ENCODE peak calls at places on chromosomes 11 and 22, in four cellular contexts. D is GM12891, N is K562, L is GM12878. F is an unnamed sample.

GRCh38 chr11:80849253-80849652 is 1408.4 kb upstream of the TENM4 start:
- DNase-seq in L (peak), D (no peak), N (no peak), F (no peak)

GRCh38 chr22:46688949-46689348 is 49.1 kb downstream of the CERK start:
- DNase-seq in D (no peak), L (no peak), N (no peak), F (no peak)

GRCh38 chr11:129249351-129249750 is 57.2 kb upstream of the ARHGAP32 start:
- DNase-seq in D (no peak), L (no peak), N (no peak), F (no peak)

GRCh38 chr11:118670063-118670462 is 9.4 kb downstream of the TREH start:
- DNase-seq in L (no peak), D (no peak), N (no peak), F (no peak)

GRCh38 chr11:122978303-122978620 is 3.4 kb downstream of the BSX start:
- DNase-seq in N (no peak), D (no peak), L (no peak), F (no peak)

GRCh38 chr11:124863137-124863825 is 2.0 kb upstream of the ROBO3 start:
- DNase-seq in N (no peak), L (no peak), D (no peak), F (no peak)

GRCh38 chr11:129950319-129951034 is 52.2 kb downstream of the PRDM10 start:
- DNase-seq in L (no peak), D (no peak), N (peak), F (peak)

GRCh38 chr11:61297741-61298140 is 2.6 kb upstream of the VWCE start:
- DNase-seq in D (no peak), L (no peak), N (no peak), F (no peak)

GRCh38 chr11:92932023-92932422 is 37.4 kb upstream of the MTNR1B start:
- DNase-seq in D (no peak), L (no peak), N (no peak), F (no peak)

DNA sequence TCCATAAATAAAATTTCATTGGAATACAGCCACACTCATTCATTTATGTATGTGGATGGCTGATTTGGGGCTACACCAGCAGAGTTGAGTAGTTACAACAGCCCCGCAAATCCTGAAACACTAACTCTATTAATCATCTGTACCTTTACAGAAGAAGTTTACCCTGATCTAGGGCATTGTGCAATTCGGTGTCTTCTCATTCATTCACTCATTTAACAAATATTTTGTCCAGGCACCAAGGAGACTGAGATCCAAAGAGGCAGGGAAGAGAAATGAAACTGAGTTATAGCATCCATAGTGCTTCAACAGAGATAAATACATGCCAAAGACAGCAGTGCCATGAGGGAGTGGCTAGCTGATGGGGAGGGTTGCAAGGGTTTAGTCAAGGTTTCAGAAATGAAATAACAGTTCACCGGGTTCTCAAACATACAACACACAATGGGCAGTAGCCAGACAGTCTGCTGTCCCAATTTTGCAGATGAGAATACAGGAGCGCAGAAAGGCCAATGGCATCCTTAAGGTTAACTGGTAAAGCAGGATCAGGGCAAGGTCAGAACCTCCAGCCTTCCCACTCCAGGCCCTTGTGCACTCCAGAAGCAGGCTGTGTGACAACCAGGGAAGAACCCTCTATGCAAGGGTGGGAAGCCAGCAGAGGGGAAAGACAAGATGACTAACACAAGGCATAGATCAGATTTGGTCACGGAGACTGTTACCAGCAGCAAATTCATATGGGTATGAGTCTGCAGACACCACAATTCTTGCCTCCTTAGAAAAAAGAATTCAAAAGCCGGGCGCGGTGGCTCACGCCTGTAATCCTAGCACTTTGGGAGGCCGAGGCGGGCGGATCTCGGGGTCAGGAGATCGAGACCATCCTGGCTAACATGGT is 40.0 kb upstream of the MTNR1B start:
- DNase-seq in D (no peak), L (no peak), N (no peak), F (no peak)
- TF ChIP-seq SPI1 in D (no peak), L (no peak), N (no peak), F (no peak)

DNA sequence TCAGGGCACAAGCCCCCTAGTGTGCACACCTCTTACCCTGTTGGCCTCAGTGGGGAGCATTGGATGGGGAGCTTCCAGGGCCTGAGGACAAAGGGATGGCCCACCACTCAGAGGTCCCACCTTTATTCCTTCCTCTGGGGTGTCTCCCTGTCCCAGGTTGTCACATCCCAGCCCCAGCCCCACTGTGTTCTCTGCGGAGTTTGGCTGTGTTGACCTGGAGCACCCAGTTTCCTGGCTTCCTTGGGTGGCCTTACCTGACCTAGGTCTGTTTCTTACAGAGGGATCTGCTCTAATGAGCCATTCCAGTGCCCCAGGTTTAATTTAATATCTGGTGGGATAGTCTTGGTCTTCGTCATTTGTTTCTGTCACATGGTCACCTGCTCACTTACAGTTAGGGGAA is 38.8 kb upstream of the HORMAD2 start:
- DNase-seq in N (no peak), D (no peak), L (no peak), F (no peak)
- TF ChIP-seq SPI1 in N (no peak), D (no peak), L (no peak), F (no peak)

GRCh38 chr22:26328221-26328620 is 100.8 kb upstream of the ASPHD2 start:
- DNase-seq in N (no peak), D (no peak), L (no peak), F (no peak)

GRCh38 chr22:26327306-26327705 is 101.8 kb upstream of the ASPHD2 start:
- DNase-seq in D (no peak), N (no peak), L (no peak), F (no peak)

GRCh38 chr22:26324150-26324549 is 104.9 kb upstream of the ASPHD2 start:
- DNase-seq in D (no peak), N (no peak), L (no peak), F (no peak)

GRCh38 chr22:26326803-26327202 is 102.3 kb upstream of the ASPHD2 start:
- DNase-seq in L (no peak), N (no peak), D (no peak), F (no peak)

DNA sequence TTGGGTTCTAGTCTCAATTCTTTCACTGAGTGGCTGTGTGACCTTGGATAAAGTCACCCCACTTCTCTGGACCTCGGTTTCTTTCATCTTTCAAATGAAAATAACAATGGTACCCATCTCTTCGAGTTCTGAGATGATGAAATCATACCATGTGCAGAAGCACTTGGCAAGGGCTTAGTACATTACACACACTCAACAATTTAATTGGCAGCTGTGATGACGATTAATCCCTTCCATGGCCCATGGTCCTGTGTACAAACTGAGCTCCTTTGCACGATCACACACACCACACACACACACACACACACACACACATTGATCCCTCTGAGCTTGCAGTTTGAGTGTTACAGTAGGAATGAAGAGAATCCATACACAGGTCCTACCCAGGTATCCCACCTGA is 103.4 kb upstream of the ASPHD2 start:
- DNase-seq in D (no peak), N (no peak), L (no peak), F (no peak)
- TF ChIP-seq SPI1 in D (no peak), N (no peak), L (no peak), F (no peak)

DNA sequence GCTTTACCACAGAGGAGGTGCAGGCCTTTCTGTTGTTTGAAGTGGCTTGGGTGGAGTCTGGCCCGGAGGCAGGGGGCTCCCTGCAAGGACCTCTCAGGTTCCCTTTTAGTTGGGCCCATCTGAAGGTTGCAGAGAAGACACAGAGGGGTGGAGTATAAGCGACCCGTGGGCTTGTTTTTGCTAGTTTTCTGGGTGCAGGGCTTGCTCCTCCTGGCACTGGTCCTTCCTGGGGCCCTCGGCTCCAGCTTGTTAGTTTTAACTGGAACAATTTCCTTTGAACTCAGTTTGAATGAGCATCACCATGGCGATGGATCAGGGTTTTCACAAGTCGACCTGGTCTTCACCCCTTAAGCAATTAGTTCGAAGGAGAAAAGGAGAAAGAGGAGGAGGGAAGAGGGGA is 28.5 kb upstream of the OAF start:
- DNase-seq in L (no peak), D (no peak), N (no peak), F (no peak)
- TF ChIP-seq SPI1 in L (no peak), D (no peak), N (no peak), F (no peak)

GRCh38 chr11:101458161-101458560 is 125.6 kb downstream of the TRPC6 start:
- DNase-seq in D (no peak), L (no peak), N (no peak), F (no peak)
- TF ChIP-seq SPI1 in D (no peak), L (no peak), N (no peak), F (no peak)

GRCh38 chr22:29060251-29060650 is 1.4 kb downstream of the C22orf31 start:
- DNase-seq in N (no peak), D (no peak), L (no peak), F (no peak)
- TF ChIP-seq SPI1 in N (no peak), D (no peak), L (no peak), F (no peak)

GRCh38 chr11:12600829-12601228 is 73.4 kb upstream of the TEAD1 start:
- DNase-seq in N (no peak), D (no peak), L (no peak), F (no peak)

GRCh38 chr11:12602421-12602820 is 71.8 kb upstream of the TEAD1 start:
- DNase-seq in N (no peak), D (no peak), L (no peak), F (no peak)

GRCh38 chr11:12599408-12600143 is 74.6 kb upstream of the TEAD1 start:
- DNase-seq in L (peak), N (peak), D (peak), F (no peak)

GRCh38 chr11:12603362-12604088 is 70.7 kb upstream of the TEAD1 start:
- DNase-seq in N (peak), D (no peak), L (no peak), F (no peak)

DNA sequence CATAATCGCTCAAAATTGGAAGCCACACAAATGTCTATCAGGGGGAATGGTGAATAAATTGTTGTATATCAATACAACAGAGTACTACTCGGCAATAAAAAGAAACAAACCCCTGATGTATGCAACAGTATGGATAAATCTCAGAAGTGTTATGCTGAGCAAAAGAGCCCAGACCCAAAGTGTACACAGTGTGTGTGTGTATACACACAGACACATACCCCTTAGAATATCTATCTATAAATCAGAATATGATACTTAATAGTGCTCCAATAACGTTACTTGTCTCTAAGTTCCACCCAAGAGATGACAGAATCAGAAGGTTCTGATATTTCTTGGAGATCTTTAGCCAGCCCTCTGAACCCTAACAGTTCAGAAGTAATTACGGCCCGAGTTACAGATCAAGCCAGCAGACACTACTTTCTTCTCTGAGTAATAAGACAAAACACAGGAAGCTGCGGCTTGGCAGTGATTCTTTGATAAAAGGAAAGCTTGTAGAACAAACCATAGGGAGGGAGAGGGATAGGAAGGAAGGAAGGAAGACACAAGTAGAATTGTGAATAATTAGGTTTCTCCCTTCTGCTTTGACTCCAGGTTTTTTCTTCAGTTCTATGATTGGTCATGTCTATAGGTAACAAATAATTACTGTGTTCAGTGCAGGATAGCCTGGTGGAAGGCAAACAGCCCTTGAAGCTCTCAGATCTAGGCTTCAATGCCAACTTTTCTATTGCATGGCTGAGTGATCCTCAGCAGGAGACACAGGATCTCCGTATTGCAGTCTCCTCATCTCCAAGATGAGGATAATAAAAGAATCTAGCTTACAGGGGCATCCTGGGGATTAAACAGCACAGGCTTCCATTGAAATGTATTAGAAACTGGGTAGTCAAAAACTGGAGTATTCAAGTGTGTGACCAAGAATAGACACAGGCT is 75.6 kb upstream of the TEAD1 start:
- DNase-seq in L (no peak), N (no peak), D (no peak), F (no peak)
- TF ChIP-seq SPI1 in L (no peak), N (no peak), D (no peak), F (no peak)

DNA sequence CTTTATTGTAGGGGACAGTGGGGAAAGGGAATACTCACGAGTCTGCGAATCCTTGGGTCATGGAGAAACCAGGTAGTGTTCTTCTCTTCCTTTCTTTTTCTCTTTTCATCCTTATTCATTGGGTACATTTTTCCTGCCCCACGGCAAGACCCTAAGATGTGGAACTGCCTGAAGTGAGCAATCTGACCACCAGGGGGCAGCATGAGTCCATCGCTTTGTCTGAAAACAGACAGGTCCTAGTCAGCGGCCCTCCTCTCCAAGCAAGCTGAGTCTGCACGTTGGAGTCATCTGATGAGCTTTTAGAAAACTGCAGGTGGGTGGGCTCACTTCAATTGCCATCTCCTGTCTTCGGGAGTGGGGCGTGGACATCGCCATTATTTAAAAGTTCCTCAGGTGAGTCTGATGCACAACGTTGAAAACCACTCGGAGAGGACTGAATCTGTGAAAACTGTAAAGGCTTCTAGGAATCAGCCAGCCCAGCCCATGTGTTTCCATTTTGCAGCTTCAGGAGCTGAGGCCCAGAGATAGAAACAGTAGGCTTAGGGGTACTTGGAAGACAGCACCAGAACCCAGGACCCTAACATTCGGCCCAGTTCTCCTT is 34.0 kb upstream of the FBXO3 start:
- DNase-seq in N (peak), L (peak), D (peak), F (peak)
- TF ChIP-seq SPI1 in N (no peak), L (no peak), D (no peak), F (no peak)

DNA sequence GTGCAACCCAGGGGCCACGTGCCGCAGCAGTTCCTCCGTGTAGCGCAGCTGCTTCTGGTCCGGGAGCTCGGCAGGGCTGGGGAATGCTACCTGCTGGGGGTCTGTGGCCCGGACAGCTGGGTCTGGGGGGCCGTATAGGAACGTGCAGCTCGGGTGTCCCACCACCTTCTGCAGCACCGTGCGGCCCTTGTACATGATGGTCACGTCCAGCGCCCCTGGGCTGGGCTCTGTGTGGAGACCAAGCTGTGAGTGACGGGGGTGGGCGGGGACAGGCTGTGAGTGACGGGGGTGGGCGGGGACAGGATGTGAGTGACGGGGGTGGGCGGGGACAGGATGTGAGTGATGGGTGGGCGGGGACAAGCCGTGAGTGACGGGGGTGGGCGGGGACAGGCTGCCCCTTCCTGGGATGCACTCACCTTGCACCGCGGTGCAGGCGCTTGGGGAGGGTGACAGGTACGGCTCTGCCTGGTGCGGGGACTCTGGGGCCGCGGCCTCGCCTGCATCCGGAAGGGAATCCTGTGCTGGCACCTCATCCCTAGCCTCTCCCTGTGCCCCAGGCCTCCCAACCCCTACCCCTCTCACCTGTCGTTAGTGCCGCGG is 2.3 kb downstream of the IRF7 start:
- DNase-seq in L (no peak), D (peak), N (peak), F (no peak)
- TF ChIP-seq SPI1 in L (no peak), D (no peak), N (no peak), F (no peak)

DNA sequence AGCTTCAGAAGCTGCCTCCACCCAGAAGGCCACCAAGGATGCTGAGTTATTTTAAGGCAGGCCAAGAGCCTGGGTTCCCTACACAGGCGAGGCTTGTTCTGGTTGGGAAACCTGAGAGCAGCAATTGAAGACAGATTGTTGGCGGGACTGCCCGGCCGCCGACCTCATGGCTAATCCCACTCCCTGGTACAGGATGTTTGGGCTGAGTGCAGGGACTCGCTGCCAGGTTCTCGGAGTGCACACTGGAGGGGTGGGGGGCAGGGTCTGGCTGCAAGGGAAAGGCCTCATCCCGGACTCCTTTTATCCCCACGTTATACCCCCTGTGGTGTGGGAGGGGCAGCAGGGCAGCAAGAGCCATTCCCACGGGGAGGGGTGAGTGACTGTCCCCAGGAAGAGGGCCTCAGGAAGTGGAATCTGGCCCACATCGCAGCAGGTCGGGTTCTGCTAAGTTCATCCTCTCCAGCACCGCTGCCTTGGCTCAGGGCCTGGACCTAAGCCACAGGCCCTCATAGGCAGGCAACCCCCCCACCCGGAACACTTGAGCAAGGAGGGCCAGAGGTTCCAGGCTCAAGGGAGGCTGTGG is 43.5 kb upstream of the PRR5 start:
- DNase-seq in N (no peak), L (no peak), D (no peak), F (no peak)
- TF ChIP-seq SPI1 in N (no peak), L (no peak), D (no peak), F (no peak)

F was measured in HL-60.